ENCODE peak calls at places on chromosomes 3 and 15, in ten cellular contexts. One of them, this sample, is unnamed.

GRCh38 chr3:37237252-37237651 is 62.9 kb upstream of the LRRFIP2 start:
- DNase-seq in astrocyte of the cerebellum: no peak
- DNase-seq in WTC11: no peak
- DNase-seq in central memory CD4-positive, alpha-beta T cell: no peak
- DNase-seq in psoas muscle: no peak
- DNase-seq in stimulated activated CD4-positive, alpha-beta T cell treated with anti-CD3 and anti-CD28 coated beads, Interleukin-2, amount 100 ng/mL, for 48 hours: no peak
- DNase-seq in HEK293T: no peak
- DNase-seq in H4: no peak
- DNase-seq in non-pigmented ciliary epithelial cell: no peak
- DNase-seq in RKO: no peak
- DNase-seq in this sample: no peak

GRCh38 chr3:138624518-138624917 is 15.9 kb downstream of the FAIM start:
- DNase-seq in RKO: no peak
- DNase-seq in WTC11: no peak
- DNase-seq in stimulated activated CD4-positive, alpha-beta T cell treated with anti-CD3 and anti-CD28 coated beads, Interleukin-2, amount 100 ng/mL, for 48 hours: no peak
- DNase-seq in psoas muscle: no peak
- DNase-seq in HEK293T: no peak
- DNase-seq in non-pigmented ciliary epithelial cell: no peak
- DNase-seq in H4: no peak
- DNase-seq in central memory CD4-positive, alpha-beta T cell: no peak
- DNase-seq in astrocyte of the cerebellum: no peak
- DNase-seq in this sample: no peak

GRCh38 chr3:61560452-61561373 is 658 bp upstream of the PTPRG start:
- DNase-seq in central memory CD4-positive, alpha-beta T cell: no peak
- DNase-seq in astrocyte of the cerebellum: peak
- DNase-seq in psoas muscle: peak
- DNase-seq in non-pigmented ciliary epithelial cell: no peak
- DNase-seq in H4: peak
- DNase-seq in stimulated activated CD4-positive, alpha-beta T cell treated with anti-CD3 and anti-CD28 coated beads, Interleukin-2, amount 100 ng/mL, for 48 hours: peak
- DNase-seq in WTC11: peak
- DNase-seq in RKO: peak
- DNase-seq in HEK293T: peak
- DNase-seq in this sample: peak

GRCh38 chr3:16496008-16496407 is 17.5 kb downstream of the RFTN1 start:
- DNase-seq in H4: no peak
- DNase-seq in astrocyte of the cerebellum: no peak
- DNase-seq in RKO: no peak
- DNase-seq in HEK293T: no peak
- DNase-seq in psoas muscle: no peak
- DNase-seq in WTC11: no peak
- DNase-seq in central memory CD4-positive, alpha-beta T cell: peak
- DNase-seq in stimulated activated CD4-positive, alpha-beta T cell treated with anti-CD3 and anti-CD28 coated beads, Interleukin-2, amount 100 ng/mL, for 48 hours: no peak
- DNase-seq in non-pigmented ciliary epithelial cell: no peak
- DNase-seq in this sample: no peak

GRCh38 chr15:65819563-65819960 is 27.5 kb upstream of the DENND4A start:
- DNase-seq in RKO: no peak
- DNase-seq in non-pigmented ciliary epithelial cell: no peak
- DNase-seq in central memory CD4-positive, alpha-beta T cell: no peak
- DNase-seq in H4: no peak
- DNase-seq in astrocyte of the cerebellum: no peak
- DNase-seq in HEK293T: no peak
- DNase-seq in psoas muscle: no peak
- DNase-seq in WTC11: no peak
- DNase-seq in stimulated activated CD4-positive, alpha-beta T cell treated with anti-CD3 and anti-CD28 coated beads, Interleukin-2, amount 100 ng/mL, for 48 hours: no peak
- DNase-seq in this sample: no peak

GRCh38 chr3:29764059-29764458 is 483.2 kb downstream of the RBMS3 start:
- DNase-seq in astrocyte of the cerebellum: peak
- DNase-seq in central memory CD4-positive, alpha-beta T cell: no peak
- DNase-seq in H4: no peak
- DNase-seq in stimulated activated CD4-positive, alpha-beta T cell treated with anti-CD3 and anti-CD28 coated beads, Interleukin-2, amount 100 ng/mL, for 48 hours: no peak
- DNase-seq in HEK293T: no peak
- DNase-seq in non-pigmented ciliary epithelial cell: peak
- DNase-seq in RKO: no peak
- DNase-seq in WTC11: no peak
- DNase-seq in psoas muscle: no peak
- DNase-seq in this sample: no peak

GRCh38 chr15:69415381-69415780 is 1.2 kb downstream of the KIF23 start:
- DNase-seq in H4: no peak
- DNase-seq in RKO: peak
- DNase-seq in WTC11: no peak
- DNase-seq in stimulated activated CD4-positive, alpha-beta T cell treated with anti-CD3 and anti-CD28 coated beads, Interleukin-2, amount 100 ng/mL, for 48 hours: no peak
- DNase-seq in astrocyte of the cerebellum: no peak
- DNase-seq in non-pigmented ciliary epithelial cell: no peak
- DNase-seq in central memory CD4-positive, alpha-beta T cell: no peak
- DNase-seq in HEK293T: no peak
- DNase-seq in psoas muscle: no peak
- DNase-seq in this sample: no peak

GRCh38 chr3:16412192-16412808 is 101.2 kb downstream of the RFTN1 start:
- DNase-seq in astrocyte of the cerebellum: no peak
- DNase-seq in central memory CD4-positive, alpha-beta T cell: no peak
- DNase-seq in psoas muscle: no peak
- DNase-seq in non-pigmented ciliary epithelial cell: no peak
- DNase-seq in WTC11: no peak
- DNase-seq in HEK293T: no peak
- DNase-seq in stimulated activated CD4-positive, alpha-beta T cell treated with anti-CD3 and anti-CD28 coated beads, Interleukin-2, amount 100 ng/mL, for 48 hours: no peak
- DNase-seq in RKO: no peak
- DNase-seq in H4: no peak
- DNase-seq in this sample: no peak

This sample was measured in GM12892.